ENCODE peak calls at places on chromosomes 5 and 9, in four cellular contexts. T, M, O and X are unnamed samples.

GRCh38 chr5:172870261-172870806 is 36.3 kb downstream of the ERGIC1 start:
- DNase-seq in M (no peak), O (no peak), T (no peak), X (peak)

GRCh38 chr9:92723801-92724323 is 40.8 kb downstream of the BICD2 start:
- DNase-seq in M (no peak), O (no peak), T (no peak), X (no peak)

GRCh38 chr5:53479656-53480473 is 564 bp upstream of the FST start:
- DNase-seq in M (peak), T (no peak), O (no peak), X (peak)

GRCh38 chr5:154962494-154962893 is 21.6 kb downstream of the MRPL22 start:
- DNase-seq in T (no peak), M (no peak), O (no peak), X (peak)

GRCh38 chr5:52789378-52789777 is 1.7 kb downstream of the ITGA1 start:
- DNase-seq in T (no peak), M (peak), O (no peak), X (no peak)

GRCh38 chr5:6467591-6467990 is 18.9 kb downstream of the UBE2QL1 start:
- DNase-seq in T (no peak), O (no peak), M (no peak), X (no peak)

GRCh38 chr9:15837079-15837679 is 284.3 kb downstream of the CCDC171 start:
- DNase-seq in M (peak), T (peak), O (no peak), X (peak)

GRCh38 chr5:20335978-20336377 is 348.0 kb upstream of the CDH18 start:
- DNase-seq in T (no peak), M (no peak), O (no peak), X (peak)

GRCh38 chr9:113298924-113299770 is 4.0 kb downstream of the RNF183 start:
- DNase-seq in M (no peak), O (no peak), T (no peak), X (no peak)

GRCh38 chr5:157362502-157362901 is 96.6 kb downstream of the CYFIP2 start:
- DNase-seq in O (no peak), M (no peak), T (no peak), X (no peak)

GRCh38 chr5:157359350-157359910 is 93.5 kb downstream of the CYFIP2 start:
- DNase-seq in T (no peak), O (no peak), M (no peak), X (no peak)

GRCh38 chr5:157362982-157363381 is 97.0 kb upstream of the NIPAL4 start:
- DNase-seq in T (no peak), O (no peak), M (no peak), X (no peak)

GRCh38 chr5:157358871-157359270 is 92.9 kb downstream of the CYFIP2 start:
- DNase-seq in O (no peak), M (no peak), T (no peak), X (no peak)

GRCh38 chr5:157361865-157362465 is 96.0 kb downstream of the CYFIP2 start:
- DNase-seq in O (no peak), T (peak), M (no peak), X (no peak)
- TF ChIP-seq CEBPB in O (no peak), T (no peak), M (no peak), X (no peak)

GRCh38 chr5:68405784-68406183 is 190.2 kb downstream of the PIK3R1 start:
- DNase-seq in M (no peak), T (no peak), O (no peak), X (no peak)

GRCh38 chr5:68408345-68408871 is 192.9 kb downstream of the PIK3R1 start:
- DNase-seq in M (no peak), O (no peak), T (no peak), X (no peak)

GRCh38 chr5:68407312-68408239 is 192.0 kb downstream of the PIK3R1 start:
- DNase-seq in T (no peak), O (no peak), M (no peak), X (no peak)

GRCh38 chr5:68406344-68406743 is 190.8 kb downstream of the PIK3R1 start:
- DNase-seq in O (no peak), T (no peak), M (no peak), X (no peak)

GRCh38 chr5:68406767-68407232 is 191.2 kb downstream of the PIK3R1 start:
- DNase-seq in M (no peak), T (peak), O (no peak), X (peak)
- TF ChIP-seq RNF2 in M (no peak), T (no peak), O (no peak), X (no peak)

GRCh38 chr5:17305964-17306725 is 88.7 kb downstream of the BASP1 start:
- DNase-seq in M (peak), T (no peak), O (no peak), X (peak)
- TF ChIP-seq CEBPB in M (no peak), T (no peak), O (no peak), X (peak)

GRCh38 chr5:128535225-128535624 is 2.8 kb downstream of the FBN2 start:
- DNase-seq in T (no peak), O (no peak), M (no peak), X (no peak)
- TF ChIP-seq RNF2 in T (no peak), O (no peak), M (no peak), X (no peak)

GRCh38 chr5:169012471-169012870 is 288.5 kb downstream of the SLIT3 start:
- DNase-seq in O (no peak), T (no peak), M (no peak), X (no peak)

GRCh38 chr5:169011009-169011408 is 289.9 kb downstream of the SLIT3 start:
- DNase-seq in T (no peak), O (no peak), M (no peak), X (no peak)

GRCh38 chr5:169006206-169006605 is 294.7 kb downstream of the SLIT3 start:
- DNase-seq in T (no peak), O (no peak), M (no peak), X (no peak)

GRCh38 chr5:169006878-169007790 is 293.8 kb downstream of the SLIT3 start:
- DNase-seq in O (no peak), T (no peak), M (no peak), X (peak)

DNA sequence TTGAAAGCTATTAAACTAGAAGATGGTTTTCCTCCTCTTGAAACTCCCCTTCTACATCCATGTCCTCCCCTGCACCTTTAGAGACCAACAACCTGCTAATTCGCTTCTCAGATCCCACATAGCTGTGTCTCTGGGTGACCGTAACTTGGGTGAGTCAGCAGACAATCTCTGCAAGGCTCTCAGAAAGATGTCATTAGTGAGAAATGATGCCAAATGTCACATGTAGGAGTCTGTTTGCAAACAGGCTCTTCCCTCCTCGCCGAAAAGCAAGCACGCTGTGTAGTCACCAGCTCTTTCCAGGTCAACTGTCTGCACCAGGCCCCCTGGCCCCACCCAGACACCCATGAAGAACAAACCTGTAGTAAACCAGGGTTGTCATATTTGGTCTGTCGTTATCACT is 291.8 kb downstream of the SLIT3 start:
- DNase-seq in T (no peak), O (no peak), M (no peak), X (peak)
- TF ChIP-seq CEBPB in T (no peak), O (no peak), M (no peak), X (no peak)

DNA sequence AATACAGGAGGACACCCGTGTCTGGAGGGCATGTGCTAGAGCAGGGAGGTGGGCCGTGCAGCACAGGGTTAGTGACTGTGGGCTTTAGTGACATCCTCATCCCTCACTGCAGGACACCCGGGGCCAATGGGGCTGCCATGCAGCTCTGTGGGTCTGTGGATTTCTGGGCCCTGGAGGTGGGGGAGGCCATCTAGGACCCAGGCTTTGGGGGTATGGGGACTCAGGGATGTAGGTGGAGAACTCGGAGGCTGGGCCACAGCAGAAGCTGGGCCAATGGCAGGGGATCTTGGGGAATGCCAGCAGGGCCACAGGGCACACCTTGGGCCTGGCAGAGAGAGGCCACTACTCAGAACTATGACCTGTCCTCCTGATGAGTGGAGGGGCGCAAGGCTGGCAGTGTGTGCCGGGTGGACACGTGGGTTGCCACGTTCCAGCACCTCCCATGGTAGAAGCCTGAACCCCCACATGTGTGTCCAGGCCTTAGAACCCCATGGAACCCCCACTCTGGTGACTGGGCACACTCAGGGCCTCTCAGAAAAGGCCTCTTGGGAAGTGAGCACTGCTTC is 23.2 kb downstream of the ZDHHC11B start:
- DNase-seq in T (no peak), M (no peak), O (no peak), X (no peak)
- TF ChIP-seq RNF2 in T (no peak), M (no peak), O (no peak), X (no peak)

GRCh38 chr5:157150995-157151394 is 8.3 kb upstream of the MED7 start:
- DNase-seq in M (no peak), T (no peak), O (no peak), X (no peak)
- TF ChIP-seq CEBPB in M (no peak), T (no peak), O (no peak), X (no peak)

GRCh38 chr9:34615132-34615531 is 3.2 kb upstream of the RPP25L start:
- DNase-seq in O (no peak), T (no peak), M (no peak), X (no peak)

GRCh38 chr9:34611811-34612787 is at the start of gene RPP25L:
- DNase-seq in M (peak), O (no peak), T (peak), X (peak)

GRCh38 chr9:34610434-34611206 is 1.3 kb downstream of the RPP25L start:
- DNase-seq in O (no peak), T (no peak), M (no peak), X (no peak)

GRCh38 chr9:34611251-34611810 is 566 bp downstream of the RPP25L start:
- DNase-seq in T (no peak), O (no peak), M (no peak), X (no peak)

DNA sequence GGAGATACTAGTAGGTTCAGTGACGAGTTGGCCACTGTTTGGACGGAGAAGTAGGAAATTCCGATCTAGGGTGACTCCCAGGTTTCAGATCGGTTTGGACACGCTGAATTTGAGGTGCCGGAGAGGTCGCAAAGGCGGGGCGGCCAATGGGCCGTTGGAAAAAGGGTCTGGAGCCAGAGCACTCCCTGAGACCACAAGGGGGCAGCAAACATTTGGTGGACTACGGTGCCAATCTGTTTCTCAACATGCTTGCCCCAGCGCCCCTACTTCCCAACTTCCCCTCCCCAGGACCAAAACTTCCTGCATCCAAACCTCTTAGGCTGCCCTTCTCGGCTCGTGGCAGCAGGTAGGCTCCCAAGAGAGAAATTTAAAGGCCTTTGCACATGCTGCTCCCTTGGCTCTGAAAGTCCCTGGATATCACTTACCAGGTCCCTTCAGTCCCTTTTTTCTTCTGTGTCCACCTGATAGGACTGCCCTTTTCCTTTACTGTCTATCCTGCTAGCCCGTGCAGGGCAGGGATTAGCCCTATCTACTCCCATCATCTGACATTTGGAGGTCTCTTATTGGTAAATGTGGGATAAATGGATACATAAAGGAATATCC is 992 bp upstream of the RPP25L start:
- DNase-seq in O (no peak), M (peak), T (peak), X (peak)
- TF ChIP-seq RNF2 in O (no peak), M (no peak), T (no peak), X (no peak)

DNA sequence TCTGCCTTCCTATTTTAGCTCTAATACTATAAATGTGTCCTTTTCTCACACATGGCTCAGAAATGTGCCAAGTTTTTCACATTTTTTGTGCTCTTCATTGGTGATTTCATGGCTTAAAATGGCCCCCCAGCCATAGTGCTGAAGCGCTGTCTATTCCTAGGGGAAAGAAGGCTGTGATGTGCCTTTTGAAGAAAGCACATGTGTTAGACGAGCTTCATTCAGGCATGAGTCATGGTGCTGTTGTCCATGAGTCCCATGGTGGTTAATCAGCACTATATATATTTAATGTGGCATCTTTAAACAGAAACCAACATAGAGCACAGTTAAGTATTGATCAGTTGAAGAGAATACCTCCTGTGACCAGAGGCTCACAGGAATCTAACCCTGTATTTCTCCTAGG is 55.8 kb downstream of the PDE8B start:
- DNase-seq in T (no peak), O (no peak), M (no peak), X (no peak)
- TF ChIP-seq CEBPB in T (no peak), O (no peak), M (no peak), X (no peak)